ENCODE peak calls at places on chromosomes 5 and 9, in five cellular contexts. A is ELR, C is G401, Z is KBM-7, U is upper lobe of left lung. P is an unnamed sample.

GRCh38 chr9:97966493-97966892 is 16.6 kb upstream of the ANP32B start:
- DNase-seq in U (no peak), Z (no peak), C (no peak), A (no peak), P (no peak)

GRCh38 chr5:158796812-158797497 is 302.8 kb downstream of the EBF1 start:
- DNase-seq in Z (no peak), C (no peak), A (no peak), U (no peak), P (no peak)

GRCh38 chr5:172905346-172905756 is 53.9 kb upstream of the RPL26L1 start:
- DNase-seq in C (no peak), A (no peak), Z (no peak), U (no peak), P (no peak)

GRCh38 chr5:134656690-134657089 is 8.1 kb downstream of the SEC24A start:
- DNase-seq in U (no peak), A (no peak), Z (no peak), C (no peak), P (no peak)

GRCh38 chr5:67233075-67233474 is 36.5 kb upstream of the CD180 start:
- DNase-seq in Z (no peak), U (no peak), A (peak), C (no peak), P (no peak)

GRCh38 chr5:52743970-52744369 is 43.7 kb upstream of the ITGA1 start:
- DNase-seq in A (peak), Z (no peak), C (no peak), U (no peak), P (no peak)

GRCh38 chr5:53233653-53234405 is 124.3 kb upstream of the MOCS2 start:
- DNase-seq in C (no peak), A (peak), Z (no peak), U (no peak), P (no peak)

GRCh38 chr9:130010151-130010988 is 32.6 kb downstream of the FNBP1 start:
- DNase-seq in U (no peak), A (no peak), C (peak), Z (no peak), P (no peak)

GRCh38 chr5:165328856-165329255 is 1823.4 kb downstream of the MAT2B start:
- DNase-seq in Z (no peak), C (no peak), A (no peak), U (no peak), P (no peak)

GRCh38 chr5:124725040-124725434 is 21.4 kb downstream of the ZNF608 start:
- DNase-seq in Z (no peak), C (no peak), U (no peak), A (no peak), P (no peak)

GRCh38 chr5:143542798-143543144 is 139.3 kb upstream of the NR3C1 start:
- DNase-seq in Z (no peak), U (no peak), A (no peak), C (no peak), P (no peak)

GRCh38 chr9:14419302-14419937 is 105.5 kb upstream of the NFIB start:
- DNase-seq in C (peak), Z (no peak), U (no peak), A (no peak), P (no peak)

GRCh38 chr5:140800816-140801493 is at the start of gene PCDHA3:
- DNase-seq in C (peak), A (peak), Z (peak), U (peak), P (no peak)

GRCh38 chr9:87184956-87185642 is 237.8 kb upstream of the GAS1 start:
- DNase-seq in Z (no peak), A (peak), U (no peak), C (no peak), P (no peak)

GRCh38 chr5:67493676-67494075 is 297.1 kb upstream of the CD180 start:
- DNase-seq in U (no peak), Z (peak), C (peak), A (peak), P (no peak)

GRCh38 chr5:64347308-64347707 is 158.5 kb upstream of the RGS7BP start:
- DNase-seq in Z (peak), U (no peak), A (peak), C (peak), P (no peak)